ENCODE peak calls at places on chromosomes 1 and 21, in six cellular contexts. One of them, this sample, is unnamed.

GRCh38 chr1:87330201-87330953 is 1.7 kb downstream of the LMO4 start:
- DNase-seq in HepG2: no peak
- DNase-seq in GM23248: peak; percentile 61
- DNase-seq in astrocyte: peak; percentile 27
- DNase-seq in HCT116: no peak
- DNase-seq in neuronal stem cell: no peak
- DNase-seq in this sample: peak; percentile 88

GRCh38 chr1:201675143-201675542 is 136.2 kb downstream of the NAV1 start:
- DNase-seq in HepG2: no peak
- DNase-seq in HCT116: no peak
- DNase-seq in astrocyte: no peak
- DNase-seq in GM23248: no peak
- DNase-seq in neuronal stem cell: no peak
- DNase-seq in this sample: no peak

GRCh38 chr1:154595621-154596020 is 12.4 kb downstream of the ADAR start:
- DNase-seq in HCT116: no peak
- DNase-seq in HepG2: no peak
- DNase-seq in astrocyte: peak; percentile 41
- DNase-seq in neuronal stem cell: no peak
- DNase-seq in GM23248: peak; percentile 78
- DNase-seq in this sample: no peak

GRCh38 chr1:229171934-229172333 is 99.0 kb upstream of the RAB4A start:
- DNase-seq in HCT116: no peak
- DNase-seq in astrocyte: no peak
- DNase-seq in HepG2: no peak
- DNase-seq in neuronal stem cell: no peak
- DNase-seq in GM23248: no peak
- DNase-seq in this sample: peak; percentile 27

GRCh38 chr1:11341881-11342552 is 69.0 kb downstream of the UBIAD1 start:
- DNase-seq in GM23248: no peak
- DNase-seq in neuronal stem cell: no peak
- DNase-seq in astrocyte: no peak
- DNase-seq in HepG2: no peak
- DNase-seq in HCT116: no peak
- DNase-seq in this sample: peak; percentile 77

GRCh38 chr1:25095635-25096200 is 136.6 kb downstream of the SYF2 start:
- DNase-seq in astrocyte: no peak
- DNase-seq in GM23248: no peak
- DNase-seq in HCT116: no peak
- DNase-seq in neuronal stem cell: no peak
- DNase-seq in HepG2: no peak
- DNase-seq in this sample: no peak

GRCh38 chr1:152049291-152050073 is 12.7 kb upstream of the S100A11 start:
- DNase-seq in GM23248: peak; percentile 88
- DNase-seq in astrocyte: peak; percentile 10
- DNase-seq in HepG2: no peak
- DNase-seq in HCT116: no peak
- DNase-seq in neuronal stem cell: no peak
- DNase-seq in this sample: no peak

GRCh38 chr21:21968810-21969588 is 970.8 kb downstream of the NCAM2 start:
- DNase-seq in astrocyte: no peak
- DNase-seq in HepG2: no peak
- DNase-seq in neuronal stem cell: no peak
- DNase-seq in GM23248: no peak
- DNase-seq in HCT116: no peak
- DNase-seq in this sample: peak; percentile 29

GRCh38 chr1:46039571-46040052 is 92.8 kb downstream of the PIK3R3 start:
- DNase-seq in neuronal stem cell: no peak
- DNase-seq in HepG2: no peak
- DNase-seq in GM23248: peak; percentile 43
- DNase-seq in HCT116: no peak
- DNase-seq in astrocyte: peak; percentile 48
- DNase-seq in this sample: no peak

GRCh38 chr1:72056516-72056915 is 225.8 kb downstream of the NEGR1 start:
- DNase-seq in astrocyte: no peak
- DNase-seq in GM23248: no peak
- DNase-seq in HCT116: no peak
- DNase-seq in HepG2: no peak
- DNase-seq in neuronal stem cell: no peak
- DNase-seq in this sample: no peak

GRCh38 chr1:168079761-168080160 is 57.0 kb downstream of the GPR161 start:
- DNase-seq in GM23248: peak; percentile 82
- DNase-seq in HCT116: peak; percentile 56
- DNase-seq in astrocyte: peak; percentile 67
- DNase-seq in neuronal stem cell: no peak
- DNase-seq in HepG2: no peak
- DNase-seq in this sample: no peak

GRCh38 chr1:24769656-24770651 is 24.7 kb downstream of the CLIC4 start:
- DNase-seq in neuronal stem cell: no peak
- DNase-seq in astrocyte: peak; percentile 98
- DNase-seq in GM23248: peak; percentile 93
- DNase-seq in HepG2: no peak
- DNase-seq in HCT116: no peak
- DNase-seq in this sample: no peak

GRCh38 chr1:152479792-152480595 is 30.6 kb upstream of the LCE5A start:
- DNase-seq in neuronal stem cell: no peak
- DNase-seq in GM23248: peak; percentile 58
- DNase-seq in astrocyte: no peak
- DNase-seq in HCT116: peak; percentile 63
- DNase-seq in HepG2: peak; percentile 32
- DNase-seq in this sample: no peak

GRCh38 chr1:30868833-30869435 is 39.6 kb downstream of the SDC3 start:
- DNase-seq in astrocyte: no peak
- DNase-seq in HepG2: no peak
- DNase-seq in HCT116: no peak
- DNase-seq in GM23248: no peak
- DNase-seq in neuronal stem cell: no peak
- DNase-seq in this sample: peak; percentile 34

GRCh38 chr1:31084782-31085569 is 19.5 kb upstream of the PUM1 start:
- DNase-seq in GM23248: no peak
- DNase-seq in neuronal stem cell: no peak
- DNase-seq in astrocyte: no peak
- DNase-seq in HepG2: no peak
- DNase-seq in HCT116: no peak
- DNase-seq in this sample: peak; percentile 10

GRCh38 chr1:221283532-221283931 is 404.3 kb downstream of the HLX start:
- DNase-seq in HCT116: no peak
- DNase-seq in astrocyte: no peak
- DNase-seq in neuronal stem cell: no peak
- DNase-seq in HepG2: no peak
- DNase-seq in GM23248: no peak
- DNase-seq in this sample: no peak

GRCh38 chr21:27817902-27818623 is 851.2 kb upstream of the ADAMTS5 start:
- DNase-seq in HepG2: no peak
- DNase-seq in neuronal stem cell: no peak
- DNase-seq in astrocyte: no peak
- DNase-seq in HCT116: no peak
- DNase-seq in GM23248: no peak
- DNase-seq in this sample: no peak

GRCh38 chr1:1842360-1843146 is 48.3 kb downstream of the GNB1 start:
- DNase-seq in GM23248: no peak
- DNase-seq in HepG2: no peak
- DNase-seq in neuronal stem cell: no peak
- DNase-seq in astrocyte: no peak
- DNase-seq in HCT116: no peak
- DNase-seq in this sample: no peak

GRCh38 chr1:21869620-21870121 is 57.6 kb downstream of the LDLRAD2 start:
- DNase-seq in neuronal stem cell: no peak
- DNase-seq in GM23248: peak; percentile 95
- DNase-seq in astrocyte: peak; percentile 67
- DNase-seq in HCT116: peak; percentile 18
- DNase-seq in HepG2: peak; percentile 20
- DNase-seq in this sample: peak; percentile 100

GRCh38 chr1:54305906-54306514 is 100.2 kb downstream of the SSBP3 start:
- DNase-seq in astrocyte: no peak
- DNase-seq in HCT116: no peak
- DNase-seq in HepG2: no peak
- DNase-seq in neuronal stem cell: no peak
- DNase-seq in GM23248: no peak
- DNase-seq in this sample: no peak

GRCh38 chr1:209688746-209689234 is 13.6 kb downstream of the G0S2 start:
- DNase-seq in neuronal stem cell: no peak
- DNase-seq in HepG2: no peak
- DNase-seq in HCT116: no peak
- DNase-seq in astrocyte: peak; percentile 51
- DNase-seq in GM23248: peak; percentile 40
- DNase-seq in this sample: peak; percentile 37

GRCh38 chr1:2919826-2920225 is 101.4 kb upstream of the ACTRT2 start:
- DNase-seq in neuronal stem cell: no peak
- DNase-seq in HCT116: no peak
- DNase-seq in GM23248: no peak
- DNase-seq in astrocyte: no peak
- DNase-seq in HepG2: no peak
- DNase-seq in this sample: no peak

GRCh38 chr1:169361281-169361680 is 6.3 kb downstream of the NME7 start:
- DNase-seq in astrocyte: peak; percentile 64
- DNase-seq in GM23248: peak; percentile 3
- DNase-seq in HepG2: no peak
- DNase-seq in neuronal stem cell: no peak
- DNase-seq in HCT116: no peak
- DNase-seq in this sample: no peak

GRCh38 chr1:181119076-181119989 is 30.8 kb downstream of the IER5 start:
- DNase-seq in astrocyte: no peak
- DNase-seq in HepG2: no peak
- DNase-seq in GM23248: peak; percentile 52
- DNase-seq in HCT116: peak; percentile 57
- DNase-seq in neuronal stem cell: no peak
- DNase-seq in this sample: peak; percentile 31

GRCh38 chr1:110737206-110737605 is 62.5 kb upstream of the KCNA3 start:
- DNase-seq in astrocyte: no peak
- DNase-seq in GM23248: peak; percentile 4
- DNase-seq in HCT116: no peak
- DNase-seq in HepG2: no peak
- DNase-seq in neuronal stem cell: no peak
- DNase-seq in this sample: no peak

GRCh38 chr21:45207839-45208626 is 79.7 kb downstream of the POFUT2 start:
- DNase-seq in astrocyte: no peak
- DNase-seq in HCT116: no peak
- DNase-seq in HepG2: no peak
- DNase-seq in neuronal stem cell: no peak
- DNase-seq in GM23248: no peak
- DNase-seq in this sample: no peak
- H2AFZ ChIP-seq in astrocyte: no peak overlapping the region
- H2AFZ ChIP-seq in HCT116: no peak overlapping the region
- H2AFZ ChIP-seq in HepG2: no peak overlapping the region
- H2AFZ ChIP-seq in neuronal stem cell: no peak overlapping the region
- H2AFZ ChIP-seq in GM23248: no peak overlapping the region
- H2AFZ ChIP-seq in this sample: no peak overlapping the region

DNA sequence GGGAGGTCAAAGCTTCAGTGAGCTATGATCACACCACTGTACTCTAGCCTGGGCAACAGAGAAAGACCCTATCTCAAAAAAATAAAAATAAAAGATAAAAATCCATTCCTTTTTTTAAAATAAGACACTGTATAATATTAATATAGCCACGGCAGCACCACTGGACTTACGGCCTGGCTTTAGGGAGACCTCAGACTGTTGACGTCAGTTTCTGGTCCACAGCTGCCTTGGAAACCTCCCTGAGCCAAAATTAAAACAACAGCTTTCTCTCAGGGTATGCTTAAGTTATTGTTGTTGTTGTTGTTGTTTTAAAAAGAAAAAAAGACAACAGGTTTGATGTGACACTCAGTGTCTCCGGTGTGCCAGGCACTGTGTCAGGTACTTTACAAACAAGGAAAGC is 42.0 kb downstream of the CAPZB start:
- DNase-seq in astrocyte: no peak
- DNase-seq in HepG2: no peak
- DNase-seq in GM23248: no peak
- DNase-seq in HCT116: no peak
- DNase-seq in neuronal stem cell: no peak
- DNase-seq in this sample: no peak
- H3K27ac ChIP-seq in astrocyte: no peak overlapping the region
- H3K27ac ChIP-seq in HepG2: no peak overlapping the region
- H3K27ac ChIP-seq in GM23248: peak overlapping the region; percentile 90
- H3K27ac ChIP-seq in HCT116: no peak overlapping the region
- H3K27ac ChIP-seq in neuronal stem cell: no peak overlapping the region
- H3K27ac ChIP-seq in this sample: peak overlapping the region; percentile 15

GRCh38 chr1:27316860-27317259 is 5.1 kb upstream of the TMEM222 start:
- DNase-seq in neuronal stem cell: no peak
- DNase-seq in HCT116: no peak
- DNase-seq in astrocyte: no peak
- DNase-seq in GM23248: no peak
- DNase-seq in HepG2: no peak
- DNase-seq in this sample: no peak

GRCh38 chr1:27321813-27322568 is at the start of gene TMEM222:
- DNase-seq in neuronal stem cell: peak; percentile 94
- DNase-seq in astrocyte: peak; percentile 92
- DNase-seq in GM23248: peak; percentile 99
- DNase-seq in HepG2: peak; percentile 92
- DNase-seq in HCT116: peak; percentile 92
- DNase-seq in this sample: peak; percentile 99

GRCh38 chr1:27314737-27315136 is 7.2 kb upstream of the TMEM222 start:
- DNase-seq in GM23248: no peak
- DNase-seq in HepG2: no peak
- DNase-seq in neuronal stem cell: no peak
- DNase-seq in astrocyte: no peak
- DNase-seq in HCT116: no peak
- DNase-seq in this sample: no peak

GRCh38 chr1:27318137-27318536 is 3.8 kb upstream of the TMEM222 start:
- DNase-seq in astrocyte: no peak
- DNase-seq in HepG2: no peak
- DNase-seq in neuronal stem cell: no peak
- DNase-seq in GM23248: peak; percentile 17
- DNase-seq in HCT116: no peak
- DNase-seq in this sample: no peak

DNA sequence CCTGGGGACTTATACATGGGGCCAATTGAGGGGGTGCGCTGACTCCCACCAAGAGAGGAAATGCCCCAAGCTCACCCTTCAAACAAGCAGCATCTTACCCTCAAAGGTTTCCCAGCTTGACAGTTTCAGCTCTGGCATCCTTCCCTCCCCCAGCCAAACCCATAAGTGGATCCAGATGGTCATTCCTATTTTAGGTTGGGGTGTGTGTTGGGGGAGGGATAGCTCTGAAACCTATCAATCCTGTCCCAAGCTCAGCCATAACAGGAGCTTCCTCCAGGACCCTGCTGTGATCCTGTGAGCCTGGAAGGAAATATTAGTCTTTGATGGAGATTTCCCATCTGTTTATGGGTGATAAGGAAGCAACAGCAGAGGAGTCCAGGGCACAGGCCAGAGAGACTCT is 3.4 kb upstream of the TMEM222 start:
- DNase-seq in neuronal stem cell: no peak
- DNase-seq in HCT116: no peak
- DNase-seq in GM23248: peak; percentile 46
- DNase-seq in HepG2: no peak
- DNase-seq in astrocyte: no peak
- DNase-seq in this sample: no peak
- H2AFZ ChIP-seq in neuronal stem cell: peak overlapping the region; percentile 80
- H2AFZ ChIP-seq in HCT116: no peak overlapping the region
- H2AFZ ChIP-seq in GM23248: peak overlapping the region; percentile 71
- H2AFZ ChIP-seq in HepG2: no peak overlapping the region
- H2AFZ ChIP-seq in astrocyte: peak overlapping the region; percentile 49
- H2AFZ ChIP-seq in this sample: peak overlapping the region; percentile 53

DNA sequence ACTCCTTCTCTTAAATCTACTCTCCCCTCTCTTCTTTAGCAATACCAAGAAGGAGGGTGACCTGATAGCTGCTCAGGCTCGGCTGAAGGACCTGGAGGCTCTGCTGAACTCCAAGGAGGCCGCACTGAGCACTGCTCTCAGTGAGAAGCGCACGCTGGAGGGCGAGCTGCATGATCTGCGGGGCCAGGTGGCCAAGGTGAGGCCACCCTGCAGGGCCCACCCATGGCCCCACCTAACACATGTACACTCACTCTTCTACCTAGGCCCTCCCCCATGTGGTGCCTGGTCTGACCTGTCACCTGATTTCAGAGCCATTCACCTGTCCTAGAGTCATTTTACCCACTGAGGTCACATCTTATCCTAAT is 16.0 kb downstream of the LMNA start:
- DNase-seq in astrocyte: no peak
- DNase-seq in GM23248: no peak
- DNase-seq in HCT116: no peak
- DNase-seq in neuronal stem cell: no peak
- DNase-seq in HepG2: no peak
- DNase-seq in this sample: no peak
- H3K27ac ChIP-seq in astrocyte: peak overlapping the region; percentile 100
- H3K27ac ChIP-seq in GM23248: peak overlapping the region; percentile 100
- H3K27ac ChIP-seq in HCT116: peak overlapping the region; percentile 95
- H3K27ac ChIP-seq in neuronal stem cell: no peak overlapping the region
- H3K27ac ChIP-seq in HepG2: peak overlapping the region; percentile 93
- H3K27ac ChIP-seq in this sample: peak overlapping the region; percentile 100